ENCODE peak calls at places on chromosome 18, in ten cellular contexts. Y is stimulated activated CD8-positive, alpha-beta memory T cell treated with anti-CD3 and anti-CD28 coated beads, Interleukin-7, amount 100 ng/mL, for 4 hours; C is left ventricle myocardium inferior; E is SK-MEL-5; I is RPMI7951; O is amygdala; Q is kidney glomerular epithelial cell; B is HCEC 1CT; K is C1 segment of cervical spinal cord; H is GM12892. G is an unnamed sample.

GRCh38 chr18:32899819-32900218 is 127.0 kb upstream of the KLHL14 start:
- DNase-seq in B (peak), Y (no peak), Q (no peak), H (no peak), E (peak), I (no peak), K (no peak), O (no peak), C (no peak), G (no peak)

GRCh38 chr18:68564961-68565360 is 149.9 kb downstream of the TMX3 start:
- DNase-seq in C (no peak), K (no peak), H (no peak), B (no peak), O (no peak), E (no peak), Y (no peak), Q (peak), I (peak), G (no peak)

GRCh38 chr18:58391113-58391892 is 237.6 kb downstream of the ALPK2 start:
- DNase-seq in Y (no peak), H (no peak), Q (no peak), K (no peak), C (no peak), E (no peak), I (no peak), O (no peak), B (no peak), G (no peak)

GRCh38 chr18:55053976-55054375 is 94.7 kb upstream of the CCDC68 start:
- DNase-seq in I (no peak), C (no peak), B (no peak), H (no peak), Q (no peak), K (no peak), Y (no peak), E (no peak), O (no peak), G (no peak)

GRCh38 chr18:33957705-33958104 is 267.0 kb downstream of the NOL4 start:
- DNase-seq in B (no peak), Y (no peak), C (no peak), Q (no peak), K (no peak), O (no peak), I (no peak), E (no peak), H (no peak), G (no peak)

GRCh38 chr18:10131783-10132381 is 218.1 kb downstream of the VAPA start:
- DNase-seq in O (no peak), C (no peak), B (no peak), E (no peak), Q (no peak), Y (no peak), K (peak), I (no peak), H (no peak), G (peak)

GRCh38 chr18:23182606-23183005 is 47.3 kb downstream of the CABLES1 start:
- DNase-seq in I (no peak), B (no peak), O (no peak), C (no peak), K (no peak), Q (no peak), Y (no peak), H (no peak), E (no peak), G (no peak)

GRCh38 chr18:79856119-79857080 is 58.7 kb downstream of the KCNG2 start:
- DNase-seq in K (no peak), Y (no peak), Q (no peak), I (peak), H (no peak), O (no peak), B (no peak), E (no peak), C (no peak), G (no peak)

GRCh38 chr18:582465-582864 is 2.3 kb downstream of the CETN1 start:
- DNase-seq in O (no peak), K (peak), H (no peak), Q (no peak), B (no peak), E (no peak), C (no peak), Y (no peak), I (no peak), G (no peak)

GRCh38 chr18:3538456-3538855 is 88.5 kb downstream of the TGIF1 start:
- DNase-seq in O (no peak), B (no peak), K (no peak), Q (no peak), Y (no peak), E (peak), C (no peak), H (no peak), I (peak), G (no peak)

GRCh38 chr18:58231930-58232329 is 187.9 kb downstream of the NEDD4L start:
- DNase-seq in O (no peak), K (no peak), E (peak), H (no peak), C (no peak), Q (no peak), I (no peak), B (peak), Y (no peak), G (peak)

GRCh38 chr18:79883461-79884295 is 67.8 kb downstream of the SLC66A2 start:
- DNase-seq in E (no peak), B (no peak), I (no peak), H (no peak), C (no peak), O (no peak), Q (no peak), K (no peak), Y (no peak), G (no peak)

GRCh38 chr18:58526425-58527115 is 102.3 kb downstream of the ALPK2 start:
- DNase-seq in O (no peak), K (no peak), I (no peak), B (no peak), C (no peak), H (no peak), Y (no peak), E (no peak), Q (peak), G (peak)

GRCh38 chr18:7950380-7951143 is 383.4 kb downstream of the PTPRM start:
- DNase-seq in I (peak), C (no peak), B (peak), Q (peak), O (no peak), H (no peak), Y (no peak), K (no peak), E (no peak), G (peak)

GRCh38 chr18:1412660-1413659 is 508.3 kb downstream of the ADCYAP1 start:
- DNase-seq in O (no peak), H (no peak), I (peak), Q (no peak), Y (no peak), E (no peak), K (no peak), B (no peak), C (no peak), G (no peak)

GRCh38 chr18:26540041-26540628 is 8.2 kb downstream of the KCTD1 start:
- DNase-seq in I (peak), O (no peak), E (no peak), B (peak), K (no peak), Y (no peak), Q (peak), H (no peak), C (no peak), G (no peak)

GRCh38 chr18:55912071-55912470 is 324.1 kb upstream of the TCF4 start:
- DNase-seq in K (no peak), O (no peak), Y (no peak), E (peak), B (no peak), H (no peak), I (peak), C (no peak), Q (no peak), G (no peak)

GRCh38 chr18:10230072-10230471 is 224.4 kb upstream of the APCDD1 start:
- DNase-seq in I (peak), H (no peak), Y (no peak), Q (peak), E (peak), O (no peak), K (no peak), B (peak), C (no peak), G (no peak)

GRCh38 chr18:36372902-36373301 is 75.4 kb downstream of the FHOD3 start:
- DNase-seq in B (peak), I (peak), K (no peak), E (no peak), H (no peak), O (no peak), Q (no peak), C (no peak), Y (no peak), G (no peak)

GRCh38 chr18:35526476-35527120 is 28.8 kb upstream of the INO80C start:
- DNase-seq in I (peak), C (no peak), B (no peak), K (no peak), H (no peak), Q (no peak), Y (no peak), E (no peak), O (no peak), G (no peak)

GRCh38 chr18:40932862-40933261 is 1022.2 kb upstream of the PIK3C3 start:
- DNase-seq in I (no peak), H (no peak), Q (no peak), C (no peak), E (no peak), O (no peak), Y (no peak), K (no peak), B (no peak), G (no peak)

GRCh38 chr18:9631814-9632496 is 17.6 kb upstream of the PPP4R1 start:
- DNase-seq in I (peak), Q (peak), B (peak), O (no peak), H (no peak), K (no peak), Y (no peak), E (peak), C (no peak), G (peak)